ENCODE peak calls at places on chromosomes 6 and 20, in four cellular contexts. K is SJSA1, W is iPS-NIHi11, J is HFFc6. D is an unnamed sample.

GRCh38 chr6:26660096-26660425 is 515 bp upstream of the ZNF322 start:
- DNase-seq in K (no peak), W (no peak), J (peak), D (peak)

GRCh38 chr6:41698350-41698781 is 37.0 kb downstream of the TFEB start:
- DNase-seq in K (peak), W (no peak), J (peak), D (no peak)

GRCh38 chr20:59024111-59024530 is 4.9 kb downstream of the TUBB1 start:
- DNase-seq in K (no peak), W (no peak), J (no peak), D (no peak)

GRCh38 chr20:25207149-25207959 is 11.8 kb downstream of the ENTPD6 start:
- DNase-seq in K (no peak), W (no peak), J (no peak), D (no peak)

GRCh38 chr6:50791900-50792508 is 26.7 kb upstream of the TFAP2B start:
- DNase-seq in K (no peak), W (peak), J (peak), D (peak)

GRCh38 chr6:112252571-112253504 is 1.5 kb downstream of the LAMA4 start:
- DNase-seq in K (no peak), W (no peak), J (no peak), D (no peak)

GRCh38 chr6:55866110-55866509 is 9.3 kb downstream of the BMP5 start:
- DNase-seq in K (no peak), W (peak), J (no peak), D (no peak)

GRCh38 chr6:156828280-156828703 is 51.1 kb downstream of the ARID1B start:
- DNase-seq in K (peak), W (no peak), J (peak), D (peak)

GRCh38 chr6:21634582-21634981 is 41.0 kb downstream of the SOX4 start:
- DNase-seq in K (peak), W (no peak), J (peak), D (no peak)

GRCh38 chr6:22383016-22383415 is 86.2 kb upstream of the PRL start:
- DNase-seq in K (no peak), W (no peak), J (no peak), D (no peak)

GRCh38 chr20:36919715-36920333 is 31.7 kb downstream of the SAMHD1 start:
- DNase-seq in K (no peak), W (peak), J (peak), D (peak)

D was measured in NCI-H82.